ENCODE peak calls at places on chromosome 5, in five cellular contexts. R is K562, J is A549, L is GM12878, P is HepG2. Z is an unnamed sample.
A peak's percentile ranks its signal among the peaks of the same experiment; 100 is the strongest.

GRCh38 chr5:51230336-51230735 is 152.9 kb upstream of the ISL1 start:
- DNase-seq in L (no peak), R (no peak), J (no peak), P (no peak), Z (no peak)

GRCh38 chr5:107516452-107517184 is 154.1 kb downstream of the EFNA5 start:
- DNase-seq in R (no peak), P (no peak), J (no peak), L (no peak), Z (no peak)

GRCh38 chr5:141951341-141951781 is 6.6 kb downstream of the PCDH12 start:
- DNase-seq in R (peak; percentile 55), J (no peak), P (no peak), L (no peak), Z (peak; percentile 86)

GRCh38 chr5:88957000-88957399 is 74.0 kb upstream of the MEF2C start:
- DNase-seq in J (no peak), L (no peak), R (no peak), P (no peak), Z (no peak)

GRCh38 chr5:132754947-132755346 is 7.7 kb downstream of the CCNI2 start:
- DNase-seq in J (peak; percentile 29), P (peak; percentile 49), L (no peak), R (no peak), Z (peak; percentile 67)

GRCh38 chr5:135204151-135204600 is 170.1 kb upstream of the PITX1 start:
- DNase-seq in P (peak; percentile 38), J (no peak), L (no peak), R (no peak), Z (peak; percentile 54)

GRCh38 chr5:138967806-138968448 is 92.8 kb upstream of the LRRTM2 start:
- DNase-seq in J (no peak), R (no peak), L (no peak), P (peak; percentile 23), Z (no peak)

GRCh38 chr5:137629646-137630045 is 106.2 kb downstream of the KLHL3 start:
- DNase-seq in L (peak; percentile 8), J (peak; percentile 60), R (peak; percentile 62), P (peak; percentile 41), Z (peak; percentile 80)

GRCh38 chr5:116494784-116495480 is 79.7 kb downstream of the SEMA6A start:
- DNase-seq in P (peak; percentile 22), R (no peak), L (no peak), J (no peak), Z (no peak)

GRCh38 chr5:128143911-128144310 is 60.3 kb downstream of the SLC12A2 start:
- DNase-seq in L (no peak), P (no peak), J (no peak), R (no peak), Z (no peak)

GRCh38 chr5:159444441-159445082 is 114.3 kb upstream of the IL12B start:
- DNase-seq in P (peak; percentile 48), R (peak; percentile 20), J (peak; percentile 77), L (no peak), Z (peak; percentile 66)

GRCh38 chr5:149381986-149382338 is 2.9 kb upstream of the IL17B start:
- DNase-seq in J (peak; percentile 68), R (peak; percentile 85), L (no peak), P (peak; percentile 52), Z (peak; percentile 89)

GRCh38 chr5:160926428-160926827 is 74.4 kb upstream of the ATP10B start:
- DNase-seq in P (no peak), R (no peak), L (no peak), J (no peak), Z (peak; percentile 17)

GRCh38 chr5:69367697-69368279 is 1.5 kb downstream of the AK6 start:
- DNase-seq in P (no peak), J (no peak), L (no peak), R (no peak), Z (no peak)

GRCh38 chr5:54361683-54362411 is 51.5 kb upstream of the ARL15 start:
- DNase-seq in L (no peak), P (no peak), R (no peak), J (no peak), Z (no peak)

GRCh38 chr5:61905635-61906034 is 400.4 kb upstream of the KIF2A start:
- DNase-seq in L (no peak), J (no peak), P (no peak), R (no peak), Z (no peak)

GRCh38 chr5:135400866-135401265 is 1.8 kb upstream of the MACROH2A1 start:
- DNase-seq in R (no peak), L (no peak), J (no peak), P (peak; percentile 58), Z (peak; percentile 29)

GRCh38 chr5:60210810-60211209 is 317.3 kb upstream of the PDE4D start:
- DNase-seq in J (no peak), L (no peak), R (no peak), P (no peak), Z (peak; percentile 45)

DNA sequence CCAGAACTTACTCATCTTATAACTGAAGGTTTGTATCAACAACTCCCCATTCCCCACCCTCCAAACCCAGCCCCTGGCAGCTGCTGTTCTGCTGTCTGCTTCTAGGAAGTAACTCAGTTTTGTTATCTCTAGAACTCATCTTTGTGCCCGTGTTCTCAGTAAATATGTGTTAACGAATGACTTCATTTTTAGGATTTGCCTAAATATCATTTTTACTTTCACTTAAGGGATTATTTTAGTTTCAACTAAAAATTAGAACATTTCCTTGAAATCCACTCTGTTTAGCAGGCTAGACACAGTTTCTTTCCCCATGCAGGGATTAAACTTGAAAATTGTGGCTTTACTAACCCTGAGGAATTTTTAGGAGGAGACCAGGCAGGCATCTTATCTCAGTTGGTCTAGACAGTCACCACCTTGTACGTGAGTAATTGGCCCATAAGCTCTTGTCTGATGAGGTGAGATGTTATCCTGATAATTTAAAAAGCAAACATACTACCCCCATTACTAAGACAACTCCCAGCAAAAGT is 68.2 kb upstream of the TNFAIP8 start:
- DNase-seq in J (peak; percentile 73), L (no peak), P (no peak), R (no peak), Z (no peak)
- TF ChIP-seq JUNB in J (peak; percentile 57), L (peak; percentile 46), P (no peak), R (no peak), Z (no peak)

GRCh38 chr5:10446490-10446889 is 4.8 kb downstream of the ROPN1L start:
- DNase-seq in R (peak; percentile 49), J (no peak), P (no peak), L (no peak), Z (no peak)
- H3K4me1 ChIP-seq in R (peaks cover 6% of the 10 kb centered on the region), J (peaks cover 3% of the 10 kb centered on the region), P (peaks cover 13% of the 10 kb centered on the region), L (peaks cover 4% of the 10 kb centered on the region), Z (peaks cover 3% of the 10 kb centered on the region)

GRCh38 chr5:16180789-16181082 is 1.1 kb upstream of the MARCHF11 start:
- DNase-seq in L (no peak), P (no peak), J (no peak), R (no peak), Z (no peak)
- TF ChIP-seq JUNB in L (no peak), P (no peak), J (no peak), R (no peak), Z (no peak)

GRCh38 chr5:14449052-14449661 is 132.4 kb upstream of the OTULINL start:
- DNase-seq in R (no peak), J (no peak), L (no peak), P (no peak), Z (no peak)
- H3K4me1 ChIP-seq in R (no peaks in the 10 kb centered on the region), J (peaks cover 10% of the 10 kb centered on the region), L (peaks cover 25% of the 10 kb centered on the region), P (no peaks in the 10 kb centered on the region), Z (peaks cover 29% of the 10 kb centered on the region)

DNA sequence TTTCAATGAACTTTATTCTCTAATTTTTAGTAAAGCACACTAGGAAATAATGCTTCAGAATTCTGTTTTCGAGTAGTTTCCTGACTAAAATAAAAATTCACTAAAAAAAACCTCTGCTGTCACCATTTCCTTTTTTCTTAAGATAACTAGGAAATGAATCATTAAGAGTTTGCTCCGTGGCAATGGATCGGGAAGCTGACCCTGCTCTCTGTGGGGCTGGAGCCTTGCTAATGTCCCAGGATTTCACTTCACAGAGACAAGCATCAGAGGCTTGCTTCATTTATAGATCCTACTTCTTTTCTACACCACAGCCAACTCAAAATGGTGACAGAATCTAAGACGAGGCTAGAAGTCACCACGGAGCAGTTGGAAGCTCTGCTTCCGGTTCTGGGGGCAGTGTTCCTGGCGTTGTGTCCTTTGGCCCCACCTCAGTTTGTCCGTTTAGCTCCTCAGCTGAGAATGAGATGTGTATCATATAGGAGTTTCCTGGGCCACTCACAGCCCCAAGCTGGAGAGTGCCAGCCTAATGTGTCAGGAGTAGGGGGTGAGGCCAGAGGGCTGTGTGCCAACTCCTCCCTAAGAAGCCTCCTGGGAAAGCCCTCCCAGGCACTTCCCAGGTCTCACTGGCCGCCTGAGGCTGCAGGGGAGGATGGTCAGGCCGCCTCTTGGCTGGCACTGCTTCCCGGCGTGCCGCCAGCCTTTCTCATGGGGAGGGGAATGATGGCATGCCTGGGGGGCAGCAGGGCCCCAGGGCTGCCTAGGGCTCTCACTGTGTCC is 19.6 kb downstream of the TENT4A start:
- DNase-seq in L (no peak), P (no peak), R (no peak), J (no peak), Z (no peak)
- TF ChIP-seq JUNB in L (no peak), P (no peak), R (no peak), J (no peak), Z (no peak)

DNA sequence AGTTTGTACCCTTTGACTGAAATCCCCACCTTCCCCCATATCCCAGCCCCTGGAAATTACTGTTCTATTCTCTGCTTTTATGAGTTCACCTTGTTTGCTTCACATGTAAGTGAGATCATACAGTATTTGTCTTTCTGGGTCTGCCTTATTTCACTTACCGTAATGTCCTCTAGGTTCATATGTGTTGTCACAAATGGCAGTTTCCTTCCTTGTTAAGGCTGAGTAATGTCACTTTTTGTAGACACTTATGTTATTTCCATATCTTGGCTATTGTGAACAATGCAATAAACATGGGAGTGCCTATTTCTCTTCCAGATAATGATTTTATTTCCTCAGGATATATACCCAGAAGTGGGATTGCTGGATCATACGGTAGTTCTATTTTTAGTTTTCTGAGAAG is 272.3 kb downstream of the MRPS30 start:
- DNase-seq in P (no peak), L (no peak), R (no peak), J (no peak), Z (no peak)
- H3K4me1 ChIP-seq in P (no peaks in the 10 kb centered on the region), L (no peaks in the 10 kb centered on the region), R (no peaks in the 10 kb centered on the region), J (no peaks in the 10 kb centered on the region), Z (peaks cover 6% of the 10 kb centered on the region)

DNA sequence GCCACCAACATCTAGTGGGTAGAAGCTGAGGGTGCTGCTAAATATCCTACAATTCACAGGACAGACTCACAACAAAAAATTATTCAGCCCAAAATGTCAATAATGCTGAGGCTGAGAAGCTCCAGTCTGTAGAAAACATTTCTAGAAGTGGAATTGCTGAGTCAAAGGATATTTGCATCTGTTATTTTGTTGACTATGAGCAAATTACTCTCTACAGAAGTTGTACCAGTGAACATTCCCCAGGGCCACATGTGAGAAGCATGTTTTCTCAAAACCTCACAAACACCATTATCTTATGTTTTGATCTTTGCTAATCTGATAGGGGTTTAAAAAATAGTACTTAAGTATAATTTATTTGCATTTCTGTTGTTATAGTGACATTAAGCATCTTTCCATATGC is 15.4 kb downstream of the ITK start:
- DNase-seq in P (no peak), R (no peak), L (no peak), J (no peak), Z (no peak)
- TF ChIP-seq JUNB in P (no peak), R (no peak), L (no peak), J (no peak), Z (no peak)